ENCODE peak calls at places on chromosomes 11 and 22, in ten cellular contexts. One of them, this sample, is unnamed.

GRCh38 chr22:23278883-23279675 is 98.8 kb downstream of the BCR start:
- DNase-seq in thoracic aorta: no peak
- DNase-seq in SK-N-SH: no peak
- DNase-seq in PC-9: peak
- DNase-seq in PC-3: peak
- DNase-seq in GM23338: no peak
- DNase-seq in left ventricle myocardium inferior: no peak
- DNase-seq in colonic mucosa: peak
- DNase-seq in HL-60: no peak
- DNase-seq in body of pancreas: peak
- DNase-seq in this sample: peak

GRCh38 chr11:69705246-69705856 is 1.5 kb upstream of the FGF19 start:
- DNase-seq in left ventricle myocardium inferior: no peak
- DNase-seq in thoracic aorta: no peak
- DNase-seq in HL-60: no peak
- DNase-seq in SK-N-SH: peak
- DNase-seq in colonic mucosa: no peak
- DNase-seq in PC-9: no peak
- DNase-seq in GM23338: no peak
- DNase-seq in PC-3: no peak
- DNase-seq in body of pancreas: no peak
- DNase-seq in this sample: no peak

GRCh38 chr22:30712094-30712493 is 17.4 kb downstream of the OSBP2 start:
- DNase-seq in left ventricle myocardium inferior: no peak
- DNase-seq in GM23338: no peak
- DNase-seq in body of pancreas: no peak
- DNase-seq in SK-N-SH: no peak
- DNase-seq in HL-60: no peak
- DNase-seq in PC-9: no peak
- DNase-seq in colonic mucosa: no peak
- DNase-seq in PC-3: no peak
- DNase-seq in thoracic aorta: no peak
- DNase-seq in this sample: no peak

GRCh38 chr11:66264893-66265292 is 3.5 kb upstream of the RAB1B start:
- DNase-seq in HL-60: peak
- DNase-seq in PC-3: peak
- DNase-seq in thoracic aorta: no peak
- DNase-seq in colonic mucosa: no peak
- DNase-seq in PC-9: no peak
- DNase-seq in left ventricle myocardium inferior: no peak
- DNase-seq in GM23338: peak
- DNase-seq in body of pancreas: no peak
- DNase-seq in SK-N-SH: peak
- DNase-seq in this sample: peak

GRCh38 chr22:22593964-22594656 is 35.0 kb upstream of the PRAME start:
- DNase-seq in left ventricle myocardium inferior: no peak
- DNase-seq in GM23338: peak
- DNase-seq in PC-9: peak
- DNase-seq in thoracic aorta: no peak
- DNase-seq in body of pancreas: peak
- DNase-seq in SK-N-SH: peak
- DNase-seq in HL-60: peak
- DNase-seq in PC-3: peak
- DNase-seq in colonic mucosa: peak
- DNase-seq in this sample: peak

GRCh38 chr11:34266090-34266912 is 91.5 kb downstream of the ABTB2 start:
- DNase-seq in SK-N-SH: no peak
- DNase-seq in thoracic aorta: peak
- DNase-seq in HL-60: peak
- DNase-seq in colonic mucosa: no peak
- DNase-seq in body of pancreas: no peak
- DNase-seq in left ventricle myocardium inferior: peak
- DNase-seq in GM23338: no peak
- DNase-seq in PC-9: peak
- DNase-seq in PC-3: peak
- DNase-seq in this sample: no peak

GRCh38 chr11:7413961-7414728 is 71.2 kb upstream of the OLFML1 start:
- DNase-seq in PC-3: peak
- DNase-seq in thoracic aorta: no peak
- DNase-seq in body of pancreas: no peak
- DNase-seq in left ventricle myocardium inferior: no peak
- DNase-seq in GM23338: peak
- DNase-seq in HL-60: no peak
- DNase-seq in PC-9: no peak
- DNase-seq in colonic mucosa: no peak
- DNase-seq in SK-N-SH: no peak
- DNase-seq in this sample: no peak

GRCh38 chr22:17237031-17237668 is 17.9 kb upstream of the ADA2 start:
- DNase-seq in SK-N-SH: no peak
- DNase-seq in PC-3: no peak
- DNase-seq in HL-60: no peak
- DNase-seq in GM23338: no peak
- DNase-seq in body of pancreas: no peak
- DNase-seq in left ventricle myocardium inferior: no peak
- DNase-seq in PC-9: no peak
- DNase-seq in thoracic aorta: no peak
- DNase-seq in colonic mucosa: no peak
- DNase-seq in this sample: no peak

GRCh38 chr11:67400942-67401494 is 640 bp downstream of the PPP1CA start:
- DNase-seq in GM23338: no peak
- DNase-seq in thoracic aorta: no peak
- DNase-seq in HL-60: no peak
- DNase-seq in PC-9: no peak
- DNase-seq in SK-N-SH: no peak
- DNase-seq in colonic mucosa: no peak
- DNase-seq in PC-3: no peak
- DNase-seq in body of pancreas: no peak
- DNase-seq in left ventricle myocardium inferior: no peak
- DNase-seq in this sample: no peak

GRCh38 chr22:39348909-39349505 is 784 bp upstream of the SYNGR1 start:
- DNase-seq in PC-3: no peak
- DNase-seq in colonic mucosa: no peak
- DNase-seq in HL-60: peak
- DNase-seq in left ventricle myocardium inferior: peak
- DNase-seq in PC-9: no peak
- DNase-seq in body of pancreas: no peak
- DNase-seq in thoracic aorta: no peak
- DNase-seq in GM23338: no peak
- DNase-seq in SK-N-SH: peak
- DNase-seq in this sample: peak

GRCh38 chr11:95231881-95232605 is 1.0 kb upstream of the SESN3 start:
- DNase-seq in SK-N-SH: peak
- DNase-seq in PC-3: no peak
- DNase-seq in HL-60: peak
- DNase-seq in colonic mucosa: peak
- DNase-seq in thoracic aorta: no peak
- DNase-seq in left ventricle myocardium inferior: peak
- DNase-seq in GM23338: peak
- DNase-seq in body of pancreas: peak
- DNase-seq in PC-9: peak
- DNase-seq in this sample: peak

GRCh38 chr11:86145439-86146156 is 76.7 kb upstream of the PICALM start:
- DNase-seq in colonic mucosa: no peak
- DNase-seq in thoracic aorta: no peak
- DNase-seq in HL-60: no peak
- DNase-seq in left ventricle myocardium inferior: no peak
- DNase-seq in GM23338: no peak
- DNase-seq in PC-3: no peak
- DNase-seq in SK-N-SH: no peak
- DNase-seq in body of pancreas: no peak
- DNase-seq in PC-9: no peak
- DNase-seq in this sample: no peak

GRCh38 chr11:86140334-86140733 is 71.5 kb upstream of the PICALM start:
- DNase-seq in left ventricle myocardium inferior: no peak
- DNase-seq in body of pancreas: no peak
- DNase-seq in GM23338: no peak
- DNase-seq in HL-60: no peak
- DNase-seq in PC-3: no peak
- DNase-seq in colonic mucosa: no peak
- DNase-seq in thoracic aorta: no peak
- DNase-seq in SK-N-SH: no peak
- DNase-seq in PC-9: no peak
- DNase-seq in this sample: no peak

GRCh38 chr11:86141645-86142569 is 73.0 kb upstream of the PICALM start:
- DNase-seq in HL-60: peak
- DNase-seq in PC-9: no peak
- DNase-seq in thoracic aorta: no peak
- DNase-seq in GM23338: no peak
- DNase-seq in SK-N-SH: no peak
- DNase-seq in body of pancreas: no peak
- DNase-seq in colonic mucosa: no peak
- DNase-seq in PC-3: no peak
- DNase-seq in left ventricle myocardium inferior: no peak
- DNase-seq in this sample: no peak

GRCh38 chr11:86147004-86147403 is 78.1 kb upstream of the PICALM start:
- DNase-seq in HL-60: no peak
- DNase-seq in body of pancreas: no peak
- DNase-seq in PC-9: no peak
- DNase-seq in colonic mucosa: no peak
- DNase-seq in SK-N-SH: no peak
- DNase-seq in left ventricle myocardium inferior: no peak
- DNase-seq in thoracic aorta: no peak
- DNase-seq in PC-3: no peak
- DNase-seq in GM23338: no peak
- DNase-seq in this sample: no peak

GRCh38 chr11:86143429-86144030 is 74.6 kb upstream of the PICALM start:
- DNase-seq in thoracic aorta: no peak
- DNase-seq in body of pancreas: no peak
- DNase-seq in SK-N-SH: no peak
- DNase-seq in colonic mucosa: no peak
- DNase-seq in left ventricle myocardium inferior: peak
- DNase-seq in HL-60: peak
- DNase-seq in GM23338: no peak
- DNase-seq in PC-3: no peak
- DNase-seq in PC-9: no peak
- DNase-seq in this sample: no peak
- TF ChIP-seq CTCF in thoracic aorta: no peak
- TF ChIP-seq CTCF in body of pancreas: no peak
- TF ChIP-seq CTCF in SK-N-SH: no peak
- TF ChIP-seq CTCF in colonic mucosa: no peak
- TF ChIP-seq CTCF in left ventricle myocardium inferior: no peak
- TF ChIP-seq CTCF in HL-60: no peak
- TF ChIP-seq CTCF in GM23338: no peak
- TF ChIP-seq CTCF in PC-3: no peak
- TF ChIP-seq CTCF in PC-9: no peak
- TF ChIP-seq CTCF in this sample: no peak

DNA sequence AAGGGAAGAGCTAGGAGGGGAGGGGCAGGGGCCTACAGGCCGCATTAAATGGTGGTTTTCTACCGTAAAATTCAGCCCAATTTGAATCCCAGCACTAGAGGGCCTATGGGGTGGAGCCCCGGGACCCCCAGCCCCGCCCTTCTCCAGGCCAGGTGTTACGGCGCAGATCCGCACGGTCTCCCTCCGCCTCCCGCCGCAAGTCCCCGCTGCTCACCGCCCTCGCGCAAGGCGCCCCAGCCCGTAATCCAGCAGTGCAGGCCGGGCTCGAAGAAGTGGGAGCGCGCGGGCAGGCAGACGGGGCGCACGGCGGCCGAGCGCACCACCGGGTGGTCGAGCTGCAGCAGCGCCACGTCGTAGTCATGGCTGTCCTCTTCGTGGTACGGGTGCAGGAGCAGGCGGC is 17.3 kb downstream of the KCTD17 start:
- DNase-seq in SK-N-SH: peak
- DNase-seq in PC-9: no peak
- DNase-seq in colonic mucosa: no peak
- DNase-seq in left ventricle myocardium inferior: no peak
- DNase-seq in PC-3: no peak
- DNase-seq in thoracic aorta: no peak
- DNase-seq in HL-60: no peak
- DNase-seq in GM23338: peak
- DNase-seq in body of pancreas: no peak
- DNase-seq in this sample: no peak
- TF ChIP-seq CTCF in SK-N-SH: no peak
- TF ChIP-seq CTCF in PC-9: no peak
- TF ChIP-seq CTCF in colonic mucosa: no peak
- TF ChIP-seq CTCF in left ventricle myocardium inferior: no peak
- TF ChIP-seq CTCF in PC-3: no peak
- TF ChIP-seq CTCF in thoracic aorta: no peak
- TF ChIP-seq CTCF in HL-60: no peak
- TF ChIP-seq CTCF in GM23338: no peak
- TF ChIP-seq CTCF in body of pancreas: no peak
- TF ChIP-seq CTCF in this sample: no peak

DNA sequence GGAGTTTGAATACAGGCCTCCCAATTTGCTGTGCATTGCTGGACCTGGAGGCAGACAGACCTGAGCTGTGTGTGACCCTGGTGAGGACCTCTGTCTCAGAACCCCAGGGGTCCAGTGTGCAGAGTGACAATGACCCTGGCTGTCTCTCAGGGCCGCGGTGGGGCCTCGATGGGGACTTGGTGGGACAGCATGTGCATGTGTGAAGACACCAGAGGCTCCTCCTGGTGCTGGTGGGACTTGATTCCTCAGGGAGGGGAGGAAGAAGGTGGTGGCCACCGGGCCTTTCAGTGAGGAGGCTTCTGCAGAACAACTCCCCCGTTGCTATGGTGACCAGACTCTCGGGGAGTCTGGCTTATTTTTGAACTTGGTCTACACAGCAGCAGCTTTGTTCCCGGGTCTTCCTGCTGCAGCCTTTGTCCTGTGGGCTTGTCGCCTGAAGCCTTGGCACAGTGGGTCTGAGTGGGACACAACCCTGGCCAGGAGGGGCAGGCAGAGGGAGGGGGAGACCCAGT is 35.3 kb downstream of the MCM5 start:
- DNase-seq in GM23338: no peak
- DNase-seq in thoracic aorta: no peak
- DNase-seq in colonic mucosa: no peak
- DNase-seq in HL-60: no peak
- DNase-seq in PC-9: no peak
- DNase-seq in PC-3: no peak
- DNase-seq in body of pancreas: no peak
- DNase-seq in left ventricle myocardium inferior: no peak
- DNase-seq in SK-N-SH: no peak
- DNase-seq in this sample: no peak
- TF ChIP-seq CTCF in GM23338: no peak
- TF ChIP-seq CTCF in thoracic aorta: no peak
- TF ChIP-seq CTCF in colonic mucosa: no peak
- TF ChIP-seq CTCF in HL-60: no peak
- TF ChIP-seq CTCF in PC-9: no peak
- TF ChIP-seq CTCF in PC-3: no peak
- TF ChIP-seq CTCF in body of pancreas: no peak
- TF ChIP-seq CTCF in left ventricle myocardium inferior: no peak
- TF ChIP-seq CTCF in SK-N-SH: no peak
- TF ChIP-seq CTCF in this sample: no peak

DNA sequence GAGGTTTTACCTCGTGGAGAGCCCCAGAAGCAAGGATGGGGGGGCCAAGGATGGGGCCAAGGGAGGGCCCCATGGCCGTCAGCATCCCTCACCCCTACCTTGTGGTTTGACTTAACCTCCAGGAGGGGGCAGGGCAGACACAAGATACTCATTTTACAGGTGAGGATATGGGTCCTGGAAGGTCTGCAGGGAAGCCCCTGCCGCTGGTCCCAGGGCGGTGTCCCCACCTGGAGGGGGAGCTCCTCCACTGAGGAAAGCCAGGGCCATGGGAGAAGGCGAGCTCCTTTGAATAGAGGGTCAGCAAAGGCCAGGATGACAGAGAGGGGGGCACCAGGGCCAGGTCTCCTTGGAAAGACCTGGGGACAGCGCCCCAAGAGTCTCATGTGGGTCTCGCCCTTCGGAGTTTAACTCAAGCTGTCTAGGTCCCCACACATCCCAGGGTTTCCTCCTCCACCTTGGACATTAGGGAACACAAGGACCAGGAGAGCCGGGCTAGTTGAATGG is 5.9 kb upstream of the ADORA2A start:
- DNase-seq in body of pancreas: no peak
- DNase-seq in colonic mucosa: no peak
- DNase-seq in SK-N-SH: peak
- DNase-seq in thoracic aorta: no peak
- DNase-seq in HL-60: peak
- DNase-seq in left ventricle myocardium inferior: no peak
- DNase-seq in GM23338: peak
- DNase-seq in PC-9: no peak
- DNase-seq in PC-3: peak
- DNase-seq in this sample: no peak
- TF ChIP-seq CTCF in body of pancreas: peak
- TF ChIP-seq CTCF in colonic mucosa: peak
- TF ChIP-seq CTCF in SK-N-SH: peak
- TF ChIP-seq CTCF in thoracic aorta: no peak
- TF ChIP-seq CTCF in HL-60: no peak
- TF ChIP-seq CTCF in left ventricle myocardium inferior: no peak
- TF ChIP-seq CTCF in GM23338: peak
- TF ChIP-seq CTCF in PC-9: no peak
- TF ChIP-seq CTCF in PC-3: peak
- TF ChIP-seq CTCF in this sample: no peak

This sample was measured in transverse colon.